ENCODE peak calls at places on chromosomes 7 and 10, in five cellular contexts. G is AG09309, D is epithelial cell of proximal tubule, K is astrocyte, J is progenitor cell of endocrine pancreas. I is an unnamed sample.

GRCh38 chr7:132450706-132451105 is 125.6 kb downstream of the PLXNA4 start:
- DNase-seq in D (no peak), J (no peak), G (no peak), K (no peak), I (no peak)

GRCh38 chr7:71237945-71238344 is 106.0 kb downstream of the GALNT17 start:
- DNase-seq in J (no peak), G (no peak), K (no peak), D (no peak), I (no peak)

GRCh38 chr7:51633596-51633995 is 317.0 kb upstream of the COBL start:
- DNase-seq in D (no peak), J (no peak), G (no peak), K (peak), I (no peak)

GRCh38 chr10:14603539-14604102 is 171.1 kb downstream of the FAM107B start:
- DNase-seq in G (no peak), D (no peak), J (peak), K (no peak), I (no peak)

GRCh38 chr7:73521636-73522080 is 435 bp downstream of the BAZ1B start:
- DNase-seq in K (peak), J (no peak), D (no peak), G (no peak), I (peak)

GRCh38 chr7:125670926-125671572 is 741.4 kb upstream of the POT1 start:
- DNase-seq in K (peak), D (no peak), J (no peak), G (no peak), I (no peak)

GRCh38 chr10:69145864-69146263 is 21.9 kb downstream of the VPS26A start:
- DNase-seq in J (no peak), D (no peak), G (no peak), K (no peak), I (no peak)

GRCh38 chr10:132163278-132163765 is 23.4 kb upstream of the DPYSL4 start:
- DNase-seq in K (no peak), G (no peak), J (peak), D (no peak), I (peak)

GRCh38 chr7:17593854-17594419 is 295.5 kb downstream of the AHR start:
- DNase-seq in J (no peak), D (no peak), K (no peak), G (peak), I (no peak)

GRCh38 chr7:21912305-21912704 is 33.4 kb downstream of the CDCA7L start:
- DNase-seq in K (peak), J (no peak), D (no peak), G (peak), I (no peak)

GRCh38 chr10:85795460-85795859 is 571.1 kb downstream of the GRID1 start:
- DNase-seq in D (no peak), G (no peak), K (no peak), J (no peak), I (no peak)

GRCh38 chr7:37901236-37901827 is 15.3 kb downstream of the SFRP4 start:
- DNase-seq in K (peak), D (no peak), G (peak), J (no peak), I (no peak)
- TF ChIP-seq CTCF in K (peak), D (peak), G (peak), J (peak), I (peak)

GRCh38 chr10:96719850-96720421 is 378 bp downstream of the PIK3AP1 start:
- DNase-seq in G (no peak), D (no peak), J (peak), K (no peak), I (no peak)
- TF ChIP-seq CTCF in G (peak), D (peak), J (peak), K (peak), I (peak)

GRCh38 chr7:30165590-30165989 is 30.8 kb downstream of the MTURN start:
- DNase-seq in D (no peak), K (no peak), G (no peak), J (no peak), I (no peak)

GRCh38 chr7:30163231-30163894 is 28.6 kb downstream of the MTURN start:
- DNase-seq in D (no peak), K (no peak), J (no peak), G (no peak), I (no peak)

GRCh38 chr7:30162622-30163124 is 27.9 kb downstream of the MTURN start:
- DNase-seq in G (no peak), K (peak), D (peak), J (no peak), I (no peak)

GRCh38 chr7:30166155-30166840 is 31.5 kb downstream of the MTURN start:
- DNase-seq in D (no peak), G (no peak), J (no peak), K (no peak), I (no peak)

DNA sequence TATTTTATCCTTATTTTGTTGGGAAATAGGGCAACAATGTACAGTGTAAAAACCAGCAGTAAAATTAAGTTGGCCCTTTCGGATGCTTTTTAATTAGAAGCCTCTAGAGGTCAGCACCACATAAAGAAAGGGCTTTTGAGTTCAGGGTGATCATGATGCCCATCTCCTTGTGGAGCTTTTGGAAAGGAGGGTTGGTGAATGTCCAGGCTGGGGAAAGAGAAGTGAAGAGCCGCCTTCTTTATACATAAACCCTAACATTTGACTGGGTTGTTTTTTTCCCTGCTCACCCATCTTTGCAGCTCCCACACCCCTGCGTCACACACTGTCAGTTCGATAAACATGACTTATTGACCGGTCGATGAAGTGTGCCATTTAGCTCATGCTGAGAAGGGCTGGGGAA is 29.8 kb downstream of the MTURN start:
- DNase-seq in G (no peak), J (no peak), K (peak), D (peak), I (no peak)
- TF ChIP-seq CTCF in G (peak), J (peak), K (peak), D (peak), I (peak)

GRCh38 chr10:44820094-44820493 is 91.0 kb upstream of the TMEM72 start:
- DNase-seq in D (no peak), J (no peak), G (no peak), K (no peak), I (no peak)

GRCh38 chr10:44817961-44818649 is 93.0 kb upstream of the TMEM72 start:
- DNase-seq in K (no peak), G (no peak), D (no peak), J (no peak), I (no peak)

GRCh38 chr10:44821290-44821689 is 89.8 kb upstream of the TMEM72 start:
- DNase-seq in J (no peak), G (no peak), K (no peak), D (no peak), I (no peak)

GRCh38 chr10:44822349-44822748 is 88.8 kb upstream of the TMEM72 start:
- DNase-seq in D (no peak), J (no peak), G (no peak), K (no peak), I (no peak)

DNA sequence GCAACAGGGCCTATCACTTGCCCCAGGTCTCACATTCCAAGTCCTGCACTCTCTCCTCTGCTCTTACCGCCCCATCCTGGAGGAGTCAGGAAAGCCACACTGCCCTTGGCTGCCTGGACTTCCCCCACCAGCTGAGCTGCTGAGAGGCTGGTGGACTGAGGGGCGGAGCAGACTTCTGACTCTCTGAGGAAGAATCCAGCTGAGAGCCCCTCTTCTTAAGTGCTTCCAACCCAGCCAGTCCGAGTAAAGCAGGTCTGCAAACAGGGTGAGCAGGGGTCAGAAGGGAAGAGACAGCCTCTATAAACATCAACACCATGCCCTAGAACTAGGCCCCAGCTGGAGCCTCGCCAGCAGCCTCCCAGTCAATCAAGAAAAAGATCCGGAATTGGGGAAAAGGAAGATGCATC is 92.4 kb upstream of the TMEM72 start:
- DNase-seq in K (peak), G (no peak), D (no peak), J (no peak), I (no peak)
- TF ChIP-seq CTCF in K (no peak), G (no peak), D (no peak), J (no peak), I (no peak)

GRCh38 chr10:20768849-20769248 is 128.3 kb downstream of the NEBL start:
- DNase-seq in J (no peak), G (no peak), D (no peak), K (peak), I (no peak)
- TF ChIP-seq CTCF in J (peak), G (no peak), D (peak), K (peak), I (peak)

GRCh38 chr10:117133273-117134083 is 4.6 kb downstream of the VAX1 start:
- DNase-seq in G (no peak), J (no peak), K (no peak), D (no peak), I (no peak)

GRCh38 chr10:117132751-117133231 is 5.3 kb downstream of the VAX1 start:
- DNase-seq in G (no peak), J (no peak), D (no peak), K (no peak), I (no peak)

GRCh38 chr10:117135480-117136140 is 2.5 kb downstream of the VAX1 start:
- DNase-seq in D (no peak), J (no peak), K (no peak), G (no peak), I (no peak)

GRCh38 chr10:117135026-117135372 is 3.1 kb downstream of the VAX1 start:
- DNase-seq in D (no peak), J (no peak), G (no peak), K (no peak), I (no peak)

DNA sequence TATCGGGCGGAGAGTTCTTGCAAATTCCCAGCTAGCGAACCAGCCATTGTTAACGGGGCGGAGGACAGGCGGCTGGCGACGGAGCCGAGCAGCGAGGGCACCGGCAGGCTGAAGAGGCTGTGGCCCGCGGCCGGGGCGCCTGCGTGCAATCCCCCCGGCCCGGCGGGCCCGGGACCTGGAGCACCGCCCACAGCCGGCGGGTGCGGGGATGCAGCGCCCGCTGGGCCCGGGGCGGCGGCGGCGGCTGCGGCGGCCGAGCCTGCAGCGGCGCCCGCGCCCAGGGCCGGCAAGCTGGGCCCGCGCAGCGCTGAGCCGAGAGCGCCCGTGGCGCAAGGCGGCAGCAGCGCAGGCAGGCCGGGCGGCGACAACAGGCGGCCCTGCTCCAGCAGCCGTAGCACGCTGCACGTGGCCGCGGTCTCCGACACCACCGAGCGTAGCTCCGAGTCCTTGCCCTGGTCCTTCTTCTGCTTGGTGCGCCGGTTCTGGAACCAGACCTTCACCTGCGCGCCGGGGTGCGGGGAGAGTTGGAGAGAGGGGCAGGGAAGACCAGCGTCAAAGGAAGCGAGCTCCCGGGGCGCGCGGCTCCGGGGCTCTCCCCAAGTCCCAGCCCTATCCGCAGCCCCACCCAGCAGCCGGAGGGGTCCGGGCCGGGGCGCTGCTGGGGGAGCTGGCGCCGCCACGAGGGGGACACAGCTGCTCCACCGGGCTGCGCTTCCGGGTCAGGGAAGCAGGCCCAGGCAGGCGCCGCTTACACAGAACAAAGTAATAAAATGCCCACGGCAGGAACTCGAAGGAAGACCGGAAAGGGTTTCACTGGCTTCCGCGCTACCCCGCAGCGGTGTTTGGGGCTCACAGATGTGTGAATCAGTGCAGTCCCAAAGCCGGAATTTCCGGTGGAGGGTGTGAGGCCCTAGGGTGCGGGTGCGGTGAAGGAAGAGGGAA is 3.7 kb downstream of the VAX1 start:
- DNase-seq in D (no peak), J (no peak), G (no peak), K (no peak), I (no peak)
- TF ChIP-seq CTCF in D (no peak), J (peak), G (no peak), K (no peak), I (no peak)

GRCh38 chr7:46747222-46747621 is 826.1 kb upstream of the IGFBP3 start:
- DNase-seq in K (no peak), G (no peak), J (no peak), D (peak), I (no peak)

GRCh38 chr7:46744957-46745699 is 824.1 kb upstream of the IGFBP3 start:
- DNase-seq in K (peak), G (no peak), D (no peak), J (no peak), I (no peak)

GRCh38 chr7:46747869-46748576 is 827.0 kb upstream of the IGFBP3 start:
- DNase-seq in G (no peak), J (no peak), D (no peak), K (peak), I (no peak)

GRCh38 chr7:46742608-46743000 is 821.5 kb upstream of the IGFBP3 start:
- DNase-seq in J (no peak), D (no peak), K (no peak), G (no peak), I (no peak)

DNA sequence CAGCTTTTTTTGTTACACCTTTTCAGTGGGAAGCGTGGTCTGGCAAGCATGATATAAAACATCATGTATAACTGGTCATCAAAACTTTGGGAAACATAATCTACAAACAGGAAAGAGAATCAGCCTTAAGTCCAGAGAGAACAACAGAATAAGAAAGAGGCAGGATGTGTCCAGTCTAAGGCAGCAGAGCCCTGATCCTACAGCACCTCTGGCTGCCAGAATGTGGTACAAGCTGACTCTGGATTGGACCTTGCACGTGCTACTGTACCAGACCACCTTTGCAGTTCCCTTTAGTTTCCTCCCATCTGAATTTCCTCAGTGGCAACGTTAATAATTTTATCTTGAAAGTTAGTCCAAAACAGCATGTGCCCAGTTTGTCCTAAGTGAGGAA is 824.6 kb upstream of the IGFBP3 start:
- DNase-seq in K (no peak), J (no peak), G (no peak), D (no peak), I (no peak)
- TF ChIP-seq CTCF in K (no peak), J (no peak), G (peak), D (peak), I (peak)

I was measured in chondrocyte.